ENCODE peak calls at places on chromosomes 1 and 21, in four cellular contexts. Y, J, K and O are unnamed samples. For H3K4me1, the result is how much of the 10 kb centered on the place peaks cover.

GRCh38 chr1:154866995-154867795 is 2.9 kb downstream of the KCNN3 start:
- DNase-seq in Y (peak), J (peak), K (no peak), O (no peak)

GRCh38 chr21:25881524-25882376 is 147.0 kb downstream of the GABPA start:
- DNase-seq in Y (peak), J (peak), K (peak), O (peak)

GRCh38 chr1:170669036-170669435 is 5.1 kb downstream of the PRRX1 start:
- DNase-seq in Y (no peak), J (no peak), K (no peak), O (no peak)

GRCh38 chr1:20072771-20073170 is 2.8 kb downstream of the PLA2G5 start:
- DNase-seq in Y (no peak), J (no peak), K (no peak), O (no peak)

GRCh38 chr1:44807364-44808062 is 362 bp upstream of the DYNLT4 start:
- DNase-seq in Y (peak), J (peak), K (peak), O (peak)

GRCh38 chr1:212491454-212491853 is 58.7 kb downstream of the NENF start:
- DNase-seq in Y (no peak), J (no peak), K (no peak), O (no peak)

GRCh38 chr1:104125226-104125625 is 375.5 kb downstream of the AMY1C start:
- DNase-seq in Y (no peak), J (no peak), K (no peak), O (no peak)

GRCh38 chr1:27403065-27403726 is 10.8 kb downstream of the GPR3 start:
- DNase-seq in Y (peak), J (peak), K (no peak), O (no peak)

GRCh38 chr1:37478451-37478871 is 4.1 kb downstream of the ZC3H12A start:
- DNase-seq in Y (no peak), J (no peak), K (no peak), O (no peak)

GRCh38 chr1:167775178-167775577 is 53.4 kb downstream of the MPZL1 start:
- DNase-seq in Y (no peak), J (no peak), K (no peak), O (no peak)

GRCh38 chr1:161070737-161071136 is 1.0 kb upstream of the ARHGAP30 start:
- DNase-seq in Y (no peak), J (no peak), K (no peak), O (no peak)

GRCh38 chr1:85606414-85606800 is 25.8 kb downstream of the CCN1 start:
- DNase-seq in Y (no peak), J (no peak), K (no peak), O (no peak)

GRCh38 chr1:93567255-93567918 is 114.2 kb downstream of the BCAR3 start:
- DNase-seq in Y (no peak), J (no peak), K (no peak), O (no peak)

GRCh38 chr1:246971322-246971721 is 36.5 kb downstream of the ZNF695 start:
- DNase-seq in Y (no peak), J (peak), K (peak), O (peak)

GRCh38 chr1:234473123-234473522 is 5.9 kb downstream of the TARBP1 start:
- DNase-seq in Y (no peak), J (no peak), K (no peak), O (no peak)

GRCh38 chr1:16503494-16503893 is 10.6 kb downstream of the RNU1-1 start:
- DNase-seq in Y (no peak), J (no peak), K (no peak), O (no peak)

GRCh38 chr1:12296623-12297022 is 66.8 kb downstream of the VPS13D start:
- DNase-seq in Y (no peak), J (no peak), K (no peak), O (no peak)

GRCh38 chr1:40784141-40784770 is 669 bp downstream of the KCNQ4 start:
- DNase-seq in Y (peak), J (no peak), K (no peak), O (no peak)

GRCh38 chr1:178774263-178774662 is 49.2 kb downstream of the RALGPS2 start:
- DNase-seq in Y (no peak), J (peak), K (no peak), O (no peak)

GRCh38 chr1:196078691-196079090 is 529.5 kb downstream of the KCNT2 start:
- DNase-seq in Y (no peak), J (no peak), K (no peak), O (no peak)

GRCh38 chr1:231485029-231485784 is 43.3 kb upstream of the TSNAX start:
- DNase-seq in Y (no peak), J (no peak), K (no peak), O (no peak)

GRCh38 chr1:35707253-35708178 is 11.2 kb downstream of the C1orf216 start:
- DNase-seq in Y (peak), J (no peak), K (peak), O (no peak)

GRCh38 chr21:28066051-28066450 is 926.6 kb downstream of the LTN1 start:
- DNase-seq in Y (no peak), J (peak), K (no peak), O (no peak)

GRCh38 chr1:116569776-116570357 is 959 bp downstream of the CD58 start:
- DNase-seq in Y (peak), J (no peak), K (peak), O (peak)

GRCh38 chr1:233090706-233091494 is 140.5 kb downstream of the NTPCR start:
- DNase-seq in Y (no peak), J (no peak), K (no peak), O (no peak)

GRCh38 chr1:45879885-45880598 is 76.6 kb downstream of the MAST2 start:
- DNase-seq in Y (no peak), J (peak), K (no peak), O (no peak)

GRCh38 chr1:65067491-65068201 is 80.4 kb upstream of the AK4 start:
- DNase-seq in Y (peak), J (peak), K (peak), O (peak)

GRCh38 chr1:25876693-25877077 is 1.2 kb upstream of the PAQR7 start:
- DNase-seq in Y (peak), J (no peak), K (no peak), O (no peak)

GRCh38 chr1:25879675-25880074 is 4.2 kb upstream of the PAQR7 start:
- DNase-seq in Y (peak), J (no peak), K (peak), O (no peak)

GRCh38 chr1:25877155-25877554 is 1.6 kb upstream of the PAQR7 start:
- DNase-seq in Y (no peak), J (no peak), K (no peak), O (no peak)

GRCh38 chr1:25880518-25880917 is 5.0 kb upstream of the PAQR7 start:
- DNase-seq in Y (peak), J (no peak), K (no peak), O (no peak)

DNA sequence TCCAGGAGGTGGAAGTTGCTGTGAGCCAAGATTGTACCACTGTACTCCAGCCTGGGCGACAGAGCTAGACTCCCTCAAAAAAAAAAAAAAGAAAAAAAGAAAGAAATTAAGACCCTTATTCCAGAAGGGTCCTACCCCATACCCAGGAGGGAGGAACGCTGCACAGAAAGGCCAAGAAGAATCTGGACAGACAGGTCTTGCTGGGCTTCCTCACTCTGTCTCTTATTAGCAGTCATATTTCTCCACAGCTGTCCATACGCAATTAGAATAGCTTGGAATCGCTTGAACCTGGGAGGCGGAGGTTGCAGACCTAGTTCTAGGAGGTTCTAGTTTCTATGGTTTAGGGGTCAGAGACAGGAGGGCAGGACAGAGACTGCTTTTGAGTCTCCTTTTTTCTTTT is 3.2 kb upstream of the PAQR7 start:
- DNase-seq in Y (no peak), J (no peak), K (no peak), O (no peak)
- H3K27ac ChIP-seq in Y (no peak), J (no peak), K (peak), O (no peak)

DNA sequence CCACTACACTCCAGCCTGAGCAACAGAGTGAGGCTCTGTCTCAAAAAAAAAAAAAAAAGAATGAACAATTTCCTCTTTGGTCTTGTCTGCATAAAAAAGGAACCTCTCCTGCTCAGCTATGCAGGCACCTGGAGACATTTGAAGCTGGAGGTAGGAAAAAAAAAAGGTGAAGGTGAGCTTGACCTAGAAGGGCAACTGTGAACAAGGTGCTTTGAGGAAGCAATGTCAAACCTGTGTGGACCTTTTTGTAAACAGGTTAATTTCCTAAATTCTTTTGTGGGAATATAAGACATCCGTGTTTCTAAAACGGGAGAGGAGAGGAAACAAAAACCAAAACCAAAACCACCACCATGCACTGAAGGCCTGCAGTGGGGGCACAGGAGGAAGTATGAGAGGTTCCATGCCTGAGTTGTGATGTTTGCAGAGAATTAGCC is 77.5 kb downstream of the SLC45A1 start:
- DNase-seq in Y (no peak), J (peak), K (no peak), O (no peak)
- H3K4me1 ChIP-seq in Y (under half), J (half or more), K (under half), O (under half)

DNA sequence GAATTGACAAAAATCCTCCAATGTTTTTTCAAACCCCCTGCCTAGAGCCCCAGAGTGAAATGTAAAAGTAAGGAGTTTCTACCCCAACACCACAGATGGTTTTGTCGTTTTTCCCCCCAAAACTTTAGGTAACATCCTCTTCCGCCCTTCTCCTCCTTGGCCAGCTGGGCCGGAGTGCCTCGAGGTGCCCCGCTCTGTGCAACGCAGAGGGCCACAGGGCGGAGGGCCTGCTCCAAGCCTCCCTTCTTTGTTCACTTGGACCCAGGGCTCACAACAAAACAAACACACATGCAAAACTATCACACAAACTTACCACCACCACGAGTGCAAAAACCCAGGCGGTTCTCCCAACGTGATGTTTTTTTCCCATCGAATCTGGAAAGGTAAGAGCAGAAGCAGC is 1.9 kb downstream of the SSBP3 start:
- DNase-seq in Y (no peak), J (no peak), K (no peak), O (no peak)
- H3K4me3 ChIP-seq in Y (no peak), J (peak), K (no peak), O (no peak)

GRCh38 chr1:150142083-150142482 is 7.6 kb upstream of the PLEKHO1 start:
- DNase-seq in Y (no peak), J (no peak), K (no peak), O (no peak)

GRCh38 chr1:150148834-150149489 is 754 bp upstream of the PLEKHO1 start:
- DNase-seq in Y (no peak), J (no peak), K (no peak), O (no peak)

GRCh38 chr1:150146853-150147542 is 2.7 kb upstream of the PLEKHO1 start:
- DNase-seq in Y (no peak), J (no peak), K (no peak), O (no peak)

GRCh38 chr1:150141452-150141851 is 8.3 kb upstream of the PLEKHO1 start:
- DNase-seq in Y (no peak), J (no peak), K (no peak), O (no peak)

GRCh38 chr1:150144606-150145005 is 5.1 kb upstream of the PLEKHO1 start:
- DNase-seq in Y (no peak), J (no peak), K (no peak), O (no peak)
- H3K27ac ChIP-seq in Y (no peak), J (no peak), K (no peak), O (no peak)

GRCh38 chr1:26121854-26122773 is 10.5 kb downstream of the PDIK1L start:
- DNase-seq in Y (no peak), J (no peak), K (no peak), O (no peak)
- H3K4me1 ChIP-seq in Y (under half), J (under half), K (half or more), O (under half)

GRCh38 chr1:151816964-151817730 is 11.9 kb upstream of the LINGO4 start:
- DNase-seq in Y (peak), J (peak), K (no peak), O (no peak)
- H3K4me3 ChIP-seq in Y (no peak), J (no peak), K (no peak), O (no peak)

DNA sequence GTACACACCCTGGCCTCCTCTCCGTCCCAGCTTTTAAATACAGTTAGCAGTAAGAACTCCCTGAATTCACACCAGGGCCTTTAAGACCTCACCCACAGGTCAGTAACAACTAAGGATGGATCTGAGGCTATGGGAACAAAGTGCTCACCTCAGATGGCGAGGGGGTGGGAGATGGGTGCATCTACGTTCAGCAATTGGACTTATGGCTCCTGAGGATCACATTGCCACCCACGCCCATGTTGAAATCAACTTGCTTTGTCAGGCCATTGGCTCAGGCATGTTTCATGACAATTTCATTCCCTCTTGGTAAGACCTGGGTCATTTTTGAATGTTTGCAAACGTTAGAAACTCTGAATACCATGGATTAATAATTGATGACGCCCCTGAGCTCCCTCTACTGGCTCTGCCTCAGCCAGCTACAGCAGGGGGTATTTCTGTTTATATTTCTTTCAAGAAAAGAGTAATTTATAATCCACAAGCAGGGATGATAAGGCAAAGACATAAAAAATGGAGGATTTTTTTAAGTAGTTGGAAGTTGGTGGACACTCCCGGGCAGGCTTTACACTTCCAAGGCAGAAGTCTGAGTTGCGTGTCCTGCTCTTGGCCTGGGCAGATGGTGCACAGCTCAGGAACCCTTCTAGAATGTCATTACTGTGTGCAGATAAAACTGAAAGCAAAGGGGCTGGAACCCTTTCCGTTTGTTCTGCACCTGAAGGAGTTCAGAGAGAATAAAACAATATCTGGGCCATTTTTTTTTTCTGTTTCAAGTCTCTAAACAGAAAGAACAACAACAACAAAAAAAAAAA is 13.7 kb upstream of the LBR start:
- DNase-seq in Y (no peak), J (peak), K (peak), O (no peak)
- H3K27ac ChIP-seq in Y (no peak), J (peak), K (peak), O (no peak)

DNA sequence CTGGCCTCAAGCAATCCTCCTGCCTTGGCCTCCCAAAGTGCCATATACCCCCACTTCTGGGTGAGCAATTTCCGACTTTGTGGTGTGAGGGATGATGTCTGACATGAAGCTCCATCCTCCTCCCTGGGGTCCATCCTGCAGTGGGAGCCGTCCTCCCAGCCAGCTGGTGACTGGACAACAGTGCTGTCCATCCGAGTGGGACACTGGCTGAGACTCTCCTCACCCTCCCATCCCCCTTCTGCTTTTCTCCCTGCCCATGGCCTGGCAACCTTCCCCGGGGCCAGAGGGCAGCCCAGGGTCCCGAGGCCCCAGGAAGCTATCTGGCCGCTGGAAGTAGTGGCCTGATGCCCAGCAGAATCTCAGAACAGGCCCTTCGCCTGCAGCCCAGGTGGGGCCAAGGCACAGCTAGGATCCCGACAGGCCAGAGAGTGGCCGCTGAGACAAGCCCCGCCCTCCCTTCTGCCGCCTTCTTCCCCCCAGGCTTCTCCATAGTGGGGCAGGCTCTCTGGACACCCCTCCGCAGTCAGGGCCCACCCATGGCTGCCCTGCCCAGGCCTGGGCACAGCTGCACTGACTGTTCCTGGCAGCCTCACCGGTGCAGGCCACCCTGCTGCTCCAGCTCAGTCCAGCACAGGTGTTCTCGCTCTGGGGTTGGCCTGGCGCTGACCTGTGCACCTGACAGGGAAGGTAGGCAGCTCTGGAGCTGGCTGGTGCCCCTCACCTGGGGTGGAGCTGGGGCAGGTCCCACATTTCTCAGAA is 8.4 kb upstream of the FAAP20 start:
- DNase-seq in Y (peak), J (no peak), K (no peak), O (no peak)
- H3K4me1 ChIP-seq in Y (under half), J (under half), K (under half), O (half or more)